ENCODE peak calls at places on chromosomes 2 and 18, in six cellular contexts. One of them, this sample, is unnamed.

GRCh38 chr2:234829074-234829455 is 122.8 kb upstream of the SH3BP4 start:
- DNase-seq in skeletal muscle cell: no peak
- DNase-seq in CD8-positive, alpha-beta memory T cell: no peak
- DNase-seq in foreskin fibroblast: no peak
- DNase-seq in stomach: no peak
- DNase-seq in left lung: no peak
- DNase-seq in this sample: no peak

GRCh38 chr2:137221797-137222492 is 456.6 kb downstream of the THSD7B start:
- DNase-seq in CD8-positive, alpha-beta memory T cell: no peak
- DNase-seq in stomach: no peak
- DNase-seq in left lung: no peak
- DNase-seq in foreskin fibroblast: no peak
- DNase-seq in skeletal muscle cell: no peak
- DNase-seq in this sample: no peak

GRCh38 chr2:17538022-17538843 is 2.3 kb upstream of the VSNL1 start:
- DNase-seq in CD8-positive, alpha-beta memory T cell: no peak
- DNase-seq in skeletal muscle cell: no peak
- DNase-seq in left lung: no peak
- DNase-seq in foreskin fibroblast: peak
- DNase-seq in stomach: no peak
- DNase-seq in this sample: peak

GRCh38 chr2:239902749-239903201 is 122.4 kb downstream of the NDUFA10 start:
- DNase-seq in CD8-positive, alpha-beta memory T cell: no peak
- DNase-seq in skeletal muscle cell: no peak
- DNase-seq in foreskin fibroblast: no peak
- DNase-seq in stomach: peak
- DNase-seq in left lung: no peak
- DNase-seq in this sample: peak

GRCh38 chr2:53174539-53174938 is 593.1 kb upstream of the CHAC2 start:
- DNase-seq in left lung: no peak
- DNase-seq in CD8-positive, alpha-beta memory T cell: no peak
- DNase-seq in foreskin fibroblast: no peak
- DNase-seq in skeletal muscle cell: no peak
- DNase-seq in stomach: no peak
- DNase-seq in this sample: no peak

GRCh38 chr2:121828281-121828731 is 72.9 kb downstream of the TSN start:
- DNase-seq in skeletal muscle cell: no peak
- DNase-seq in CD8-positive, alpha-beta memory T cell: no peak
- DNase-seq in foreskin fibroblast: no peak
- DNase-seq in stomach: no peak
- DNase-seq in left lung: no peak
- DNase-seq in this sample: no peak

GRCh38 chr2:88698498-88699233 is 7.2 kb downstream of the RPIA start:
- DNase-seq in left lung: no peak
- DNase-seq in foreskin fibroblast: no peak
- DNase-seq in skeletal muscle cell: no peak
- DNase-seq in CD8-positive, alpha-beta memory T cell: no peak
- DNase-seq in stomach: peak
- DNase-seq in this sample: no peak

GRCh38 chr2:121545257-121545656 is 14.6 kb downstream of the RNU4ATAC start:
- DNase-seq in skeletal muscle cell: no peak
- DNase-seq in foreskin fibroblast: no peak
- DNase-seq in left lung: no peak
- DNase-seq in CD8-positive, alpha-beta memory T cell: no peak
- DNase-seq in stomach: no peak
- DNase-seq in this sample: no peak

GRCh38 chr2:73716518-73717250 is 20.5 kb downstream of the TPRKB start:
- DNase-seq in CD8-positive, alpha-beta memory T cell: no peak
- DNase-seq in foreskin fibroblast: no peak
- DNase-seq in stomach: no peak
- DNase-seq in left lung: no peak
- DNase-seq in skeletal muscle cell: no peak
- DNase-seq in this sample: no peak

GRCh38 chr2:213001285-213001910 is 150.0 kb downstream of the IKZF2 start:
- DNase-seq in skeletal muscle cell: no peak
- DNase-seq in stomach: no peak
- DNase-seq in left lung: no peak
- DNase-seq in CD8-positive, alpha-beta memory T cell: no peak
- DNase-seq in foreskin fibroblast: no peak
- DNase-seq in this sample: no peak

GRCh38 chr18:6810191-6810590 is 80.7 kb downstream of the ARHGAP28 start:
- DNase-seq in CD8-positive, alpha-beta memory T cell: no peak
- DNase-seq in left lung: no peak
- DNase-seq in skeletal muscle cell: no peak
- DNase-seq in stomach: no peak
- DNase-seq in foreskin fibroblast: peak
- DNase-seq in this sample: no peak

GRCh38 chr2:47564129-47564528 is 161.2 kb downstream of the MSH2 start:
- DNase-seq in skeletal muscle cell: no peak
- DNase-seq in foreskin fibroblast: no peak
- DNase-seq in left lung: no peak
- DNase-seq in stomach: no peak
- DNase-seq in CD8-positive, alpha-beta memory T cell: no peak
- DNase-seq in this sample: no peak

GRCh38 chr2:84880645-84881521 is at the start of gene TRABD2A:
- DNase-seq in skeletal muscle cell: no peak
- DNase-seq in foreskin fibroblast: peak
- DNase-seq in left lung: no peak
- DNase-seq in stomach: peak
- DNase-seq in CD8-positive, alpha-beta memory T cell: no peak
- DNase-seq in this sample: peak

GRCh38 chr2:201633862-201634261 is 9.4 kb downstream of the TMEM237 start:
- DNase-seq in stomach: no peak
- DNase-seq in skeletal muscle cell: no peak
- DNase-seq in CD8-positive, alpha-beta memory T cell: no peak
- DNase-seq in foreskin fibroblast: peak
- DNase-seq in left lung: no peak
- DNase-seq in this sample: no peak

GRCh38 chr2:651961-652373 is 25.2 kb downstream of the TMEM18 start:
- DNase-seq in CD8-positive, alpha-beta memory T cell: no peak
- DNase-seq in stomach: peak
- DNase-seq in skeletal muscle cell: no peak
- DNase-seq in left lung: no peak
- DNase-seq in foreskin fibroblast: no peak
- DNase-seq in this sample: no peak

GRCh38 chr2:100192300-100192699 is 49.9 kb upstream of the AFF3 start:
- DNase-seq in left lung: no peak
- DNase-seq in CD8-positive, alpha-beta memory T cell: no peak
- DNase-seq in skeletal muscle cell: no peak
- DNase-seq in stomach: no peak
- DNase-seq in foreskin fibroblast: no peak
- DNase-seq in this sample: no peak

GRCh38 chr2:157722580-157723234 is 94.0 kb upstream of the ACVR1C start:
- DNase-seq in skeletal muscle cell: no peak
- DNase-seq in left lung: no peak
- DNase-seq in stomach: no peak
- DNase-seq in foreskin fibroblast: peak
- DNase-seq in CD8-positive, alpha-beta memory T cell: no peak
- DNase-seq in this sample: no peak

GRCh38 chr18:59904051-59904601 is 4.3 kb downstream of the PMAIP1 start:
- DNase-seq in skeletal muscle cell: no peak
- DNase-seq in left lung: no peak
- DNase-seq in foreskin fibroblast: peak
- DNase-seq in stomach: no peak
- DNase-seq in CD8-positive, alpha-beta memory T cell: no peak
- DNase-seq in this sample: no peak

GRCh38 chr2:118874324-118874723 is 26.9 kb upstream of the EN1 start:
- DNase-seq in skeletal muscle cell: no peak
- DNase-seq in foreskin fibroblast: no peak
- DNase-seq in left lung: no peak
- DNase-seq in stomach: no peak
- DNase-seq in CD8-positive, alpha-beta memory T cell: no peak
- DNase-seq in this sample: no peak

GRCh38 chr2:106983305-106983704 is 97.3 kb upstream of the ST6GAL2 start:
- DNase-seq in skeletal muscle cell: no peak
- DNase-seq in CD8-positive, alpha-beta memory T cell: no peak
- DNase-seq in foreskin fibroblast: peak
- DNase-seq in left lung: no peak
- DNase-seq in stomach: no peak
- DNase-seq in this sample: no peak

GRCh38 chr2:30503007-30503691 is 56.1 kb downstream of the LCLAT1 start:
- DNase-seq in left lung: no peak
- DNase-seq in skeletal muscle cell: no peak
- DNase-seq in stomach: no peak
- DNase-seq in foreskin fibroblast: no peak
- DNase-seq in CD8-positive, alpha-beta memory T cell: no peak
- DNase-seq in this sample: no peak

DNA sequence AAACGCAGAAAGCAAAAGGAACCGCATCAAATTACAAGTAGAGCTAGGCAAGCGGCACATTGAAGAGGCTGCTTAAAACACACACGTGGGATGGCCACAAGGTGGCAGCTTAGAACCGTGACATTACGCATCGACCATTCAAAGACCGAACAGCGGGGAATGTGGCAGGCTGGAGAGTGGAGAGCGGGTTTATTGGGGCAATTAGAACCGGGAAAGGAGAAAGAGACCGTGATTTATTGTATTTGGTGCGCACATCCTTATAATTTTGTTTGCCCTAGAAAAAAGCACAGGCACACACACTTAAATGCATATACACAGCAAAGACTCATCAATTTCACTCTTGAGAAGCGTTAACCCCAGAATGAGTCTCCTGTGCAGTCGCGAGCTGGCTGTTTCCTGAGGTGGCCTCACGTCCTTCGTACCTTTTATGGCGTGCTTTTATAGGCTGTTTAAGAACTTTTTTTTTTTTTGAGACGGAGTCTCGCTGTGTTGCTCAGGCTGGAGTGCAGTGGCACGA is 31.7 kb upstream of the MEP1B start:
- DNase-seq in stomach: peak
- DNase-seq in foreskin fibroblast: peak
- DNase-seq in CD8-positive, alpha-beta memory T cell: peak
- DNase-seq in skeletal muscle cell: peak
- DNase-seq in left lung: peak
- DNase-seq in this sample: peak
- H3K4me3 ChIP-seq in stomach: peak
- H3K4me3 ChIP-seq in foreskin fibroblast: peak
- H3K4me3 ChIP-seq in CD8-positive, alpha-beta memory T cell: peak
- H3K4me3 ChIP-seq in skeletal muscle cell: peak
- H3K4me3 ChIP-seq in left lung: no peak
- H3K4me3 ChIP-seq in this sample: peak

DNA sequence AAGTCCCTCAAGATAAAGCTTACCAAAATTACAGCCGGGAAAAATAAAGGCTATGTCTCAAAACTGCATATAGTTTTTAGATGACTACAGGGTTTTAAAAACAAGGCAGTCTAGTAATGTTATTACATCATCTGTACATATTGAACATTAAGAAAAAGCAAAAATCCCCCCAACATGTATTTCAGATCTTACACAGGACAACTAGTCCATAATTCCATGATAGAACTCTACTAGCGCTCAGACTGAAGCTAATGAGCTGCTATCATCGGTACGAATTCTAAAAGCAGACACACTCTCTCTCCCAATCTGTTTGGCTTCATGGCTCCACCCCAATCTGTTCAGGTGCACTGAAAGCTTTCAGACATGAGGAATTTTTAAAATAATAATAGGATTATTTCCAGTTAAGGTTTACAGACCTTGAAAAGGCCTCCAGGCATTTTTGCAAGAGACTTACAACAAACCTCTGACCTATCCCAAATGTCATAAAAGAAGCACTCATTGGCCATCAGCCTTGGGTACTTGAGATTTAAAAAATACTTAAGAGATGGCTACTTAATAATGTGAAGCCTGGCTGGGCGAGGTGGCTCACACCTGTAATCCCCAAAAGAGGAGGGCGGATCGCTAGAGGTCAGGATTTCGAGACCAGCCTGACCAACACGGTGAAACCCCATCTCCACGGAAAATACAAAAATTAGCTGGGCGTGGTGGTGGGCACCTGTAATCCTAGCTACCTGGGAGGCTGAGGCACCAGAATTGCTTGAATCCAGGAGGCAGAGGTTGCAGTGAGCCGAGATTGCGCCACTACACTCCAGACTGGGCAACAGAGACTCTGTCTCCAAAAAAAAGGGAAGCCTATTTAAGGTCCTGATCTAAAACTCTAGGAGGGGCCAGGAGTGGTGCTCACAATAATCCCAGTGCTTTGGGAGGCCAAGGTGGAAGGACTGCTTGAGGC is 2.0 kb downstream of the NPC1 start:
- DNase-seq in skeletal muscle cell: no peak
- DNase-seq in stomach: no peak
- DNase-seq in left lung: no peak
- DNase-seq in CD8-positive, alpha-beta memory T cell: no peak
- DNase-seq in foreskin fibroblast: no peak
- DNase-seq in this sample: no peak
- H3K4me3 ChIP-seq in skeletal muscle cell: no peak
- H3K4me3 ChIP-seq in stomach: peak
- H3K4me3 ChIP-seq in left lung: peak
- H3K4me3 ChIP-seq in CD8-positive, alpha-beta memory T cell: no peak
- H3K4me3 ChIP-seq in foreskin fibroblast: peak
- H3K4me3 ChIP-seq in this sample: no peak

GRCh38 chr2:231664727-231665126 is 43.6 kb upstream of the PTMA start:
- DNase-seq in skeletal muscle cell: no peak
- DNase-seq in foreskin fibroblast: no peak
- DNase-seq in CD8-positive, alpha-beta memory T cell: no peak
- DNase-seq in stomach: no peak
- DNase-seq in left lung: no peak
- DNase-seq in this sample: no peak

GRCh38 chr2:231661422-231662027 is 46.8 kb upstream of the PTMA start:
- DNase-seq in foreskin fibroblast: no peak
- DNase-seq in CD8-positive, alpha-beta memory T cell: no peak
- DNase-seq in skeletal muscle cell: no peak
- DNase-seq in stomach: no peak
- DNase-seq in left lung: no peak
- DNase-seq in this sample: no peak

GRCh38 chr2:231662028-231662810 is 46.1 kb upstream of the PTMA start:
- DNase-seq in left lung: peak
- DNase-seq in foreskin fibroblast: peak
- DNase-seq in stomach: peak
- DNase-seq in CD8-positive, alpha-beta memory T cell: peak
- DNase-seq in skeletal muscle cell: peak
- DNase-seq in this sample: peak

GRCh38 chr2:231663458-231664290 is 44.7 kb upstream of the PTMA start:
- DNase-seq in stomach: no peak
- DNase-seq in left lung: no peak
- DNase-seq in foreskin fibroblast: no peak
- DNase-seq in CD8-positive, alpha-beta memory T cell: no peak
- DNase-seq in skeletal muscle cell: no peak
- DNase-seq in this sample: peak

GRCh38 chr2:231662811-231663457 is 45.4 kb upstream of the PTMA start:
- DNase-seq in skeletal muscle cell: no peak
- DNase-seq in left lung: no peak
- DNase-seq in foreskin fibroblast: no peak
- DNase-seq in CD8-positive, alpha-beta memory T cell: no peak
- DNase-seq in stomach: no peak
- DNase-seq in this sample: peak
- H3K4me3 ChIP-seq in skeletal muscle cell: peak
- H3K4me3 ChIP-seq in left lung: peak
- H3K4me3 ChIP-seq in foreskin fibroblast: peak
- H3K4me3 ChIP-seq in CD8-positive, alpha-beta memory T cell: peak
- H3K4me3 ChIP-seq in stomach: peak
- H3K4me3 ChIP-seq in this sample: peak

GRCh38 chr2:242085941-242086621 is 216.6 kb downstream of the RTP5 start:
- DNase-seq in skeletal muscle cell: no peak
- DNase-seq in foreskin fibroblast: peak
- DNase-seq in stomach: peak
- DNase-seq in left lung: peak
- DNase-seq in CD8-positive, alpha-beta memory T cell: no peak
- DNase-seq in this sample: no peak
- H3K4me3 ChIP-seq in skeletal muscle cell: no peak
- H3K4me3 ChIP-seq in foreskin fibroblast: no peak
- H3K4me3 ChIP-seq in stomach: peak
- H3K4me3 ChIP-seq in left lung: no peak
- H3K4me3 ChIP-seq in CD8-positive, alpha-beta memory T cell: no peak
- H3K4me3 ChIP-seq in this sample: no peak

This sample was measured in H7.